ENCODE peak calls at places on chromosomes 5 and 9, in eight cellular contexts. X is Karpas-422, N is neural progenitor cell, C is heart right ventricle, S is breast epithelium, M is ovary, Y is right cardiac atrium, A is GM23338. B is an unnamed sample.

GRCh38 chr9:22265534-22265933 is 181.1 kb upstream of the DMRTA1 start:
- DNase-seq in Y (no peak), A (no peak), C (no peak), M (no peak), S (no peak), X (no peak), N (no peak), B (no peak)

GRCh38 chr9:72917892-72918509 is 34.9 kb downstream of the ALDH1A1 start:
- DNase-seq in S (no peak), X (no peak), N (no peak), M (no peak), A (no peak), C (no peak), Y (no peak), B (no peak)

GRCh38 chr9:92654481-92655301 is 15.2 kb downstream of the IPPK start:
- DNase-seq in N (no peak), C (no peak), Y (peak; percentile 78), X (no peak), S (peak; percentile 28), M (no peak), A (no peak), B (no peak)

GRCh38 chr5:140010798-140011197 is 32.3 kb downstream of the NRG2 start:
- DNase-seq in X (no peak), Y (no peak), N (no peak), M (no peak), C (no peak), S (no peak), A (no peak), B (no peak)

GRCh38 chr5:149113669-149114068 is 27.6 kb upstream of the ABLIM3 start:
- DNase-seq in M (no peak), X (peak; percentile 16), A (no peak), C (no peak), N (no peak), Y (no peak), S (no peak), B (no peak)

GRCh38 chr5:31678180-31678579 is 39.2 kb downstream of the PDZD2 start:
- DNase-seq in S (no peak), X (no peak), M (peak; percentile 41), N (no peak), C (peak; percentile 21), Y (no peak), A (no peak), B (no peak)

GRCh38 chr9:32986971-32987370 is 14.5 kb downstream of the APTX start:
- DNase-seq in X (no peak), Y (no peak), S (no peak), C (no peak), M (no peak), N (no peak), A (no peak), B (no peak)

GRCh38 chr5:147327905-147328304 is 93.1 kb downstream of the STK32A start:
- DNase-seq in A (no peak), M (no peak), C (no peak), X (no peak), Y (no peak), S (no peak), N (no peak), B (no peak)

GRCh38 chr5:93078082-93079038 is 502.7 kb downstream of the NR2F1-AS1 start:
- DNase-seq in N (no peak), Y (peak; percentile 77), A (no peak), S (peak; percentile 18), M (peak; percentile 29), C (peak; percentile 24), X (no peak), B (peak; percentile 80)

GRCh38 chr9:89470239-89470638 is 27.7 kb downstream of the SEMA4D start:
- DNase-seq in C (no peak), Y (no peak), M (no peak), S (no peak), N (no peak), A (peak; percentile 40), X (no peak), B (no peak)
- H3K4me1 ChIP-seq in C (no peaks in the 10 kb centered on the region), Y (no peaks in the 10 kb centered on the region), M (no peaks in the 10 kb centered on the region), S (no peaks in the 10 kb centered on the region), N (peaks cover 36% of the 10 kb centered on the region), A (peaks cover 53% of the 10 kb centered on the region), X (peaks cover 8% of the 10 kb centered on the region), B (no peaks in the 10 kb centered on the region)

GRCh38 chr9:129480705-129481104 is 140.2 kb downstream of the C9orf50 start:
- DNase-seq in N (no peak), C (no peak), S (no peak), M (no peak), A (no peak), X (no peak), Y (no peak), B (no peak)

GRCh38 chr9:129481424-129481823 is 139.5 kb downstream of the C9orf50 start:
- DNase-seq in X (no peak), N (no peak), C (no peak), S (no peak), M (peak; percentile 63), Y (peak; percentile 53), A (no peak), B (no peak)

GRCh38 chr9:129483467-129484324 is 137.2 kb downstream of the C9orf50 start:
- DNase-seq in X (no peak), S (peak; percentile 92), A (peak; percentile 65), C (peak; percentile 83), M (peak; percentile 94), N (peak; percentile 60), Y (peak; percentile 96), B (peak; percentile 96)

GRCh38 chr9:129482521-129483466 is 138.1 kb downstream of the C9orf50 start:
- DNase-seq in S (peak; percentile 87), A (peak; percentile 75), X (no peak), C (peak; percentile 84), M (peak; percentile 98), Y (peak; percentile 95), N (peak; percentile 74), B (peak; percentile 90)

DNA sequence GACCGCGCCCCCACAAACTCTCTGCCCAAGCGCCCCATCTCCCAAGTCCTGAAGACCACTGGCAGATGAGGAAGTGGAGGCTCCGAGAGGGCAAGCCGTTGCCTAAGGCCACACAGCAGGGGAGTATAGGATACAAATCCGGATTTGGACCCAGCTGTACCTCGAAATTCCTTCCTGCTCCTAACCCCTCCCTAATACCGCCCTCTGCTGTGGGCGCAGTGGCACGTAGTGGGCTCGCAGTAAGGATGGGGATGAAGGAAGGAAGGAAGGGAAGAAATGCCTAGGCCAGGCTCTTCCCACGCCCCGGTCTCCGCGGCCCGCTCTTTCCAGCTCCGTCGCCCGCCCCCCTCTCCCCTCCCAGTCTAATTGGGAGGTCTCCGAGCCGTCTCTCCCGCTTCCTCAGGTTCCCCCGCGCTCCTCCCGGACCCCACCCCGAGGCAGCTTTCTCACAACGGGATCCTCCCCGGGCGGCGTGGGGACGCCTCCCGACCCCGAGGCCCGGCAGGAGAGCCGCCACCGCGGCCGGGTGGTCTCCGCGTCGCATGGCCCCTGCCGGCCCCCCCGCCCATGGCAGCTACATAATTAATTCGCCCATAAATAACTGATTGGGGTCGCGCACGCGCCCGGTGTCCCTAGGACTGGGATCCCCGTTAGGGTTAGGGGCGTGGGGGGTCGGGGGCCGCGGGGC is 138.9 kb downstream of the C9orf50 start:
- DNase-seq in M (peak; percentile 80), A (peak; percentile 51), S (no peak), C (peak; percentile 55), Y (peak; percentile 89), X (no peak), N (peak; percentile 48), B (no peak)
- H3K27ac ChIP-seq in M (peak overlapping the region; percentile 92), A (no peak overlapping the region), S (peak overlapping the region; percentile 100), C (peak overlapping the region; percentile 100), Y (peak overlapping the region; percentile 98), X (no peak overlapping the region), N (no peak overlapping the region), B (peak overlapping the region; percentile 99)

GRCh38 chr5:32714836-32715235 is 3.7 kb downstream of the NPR3 start:
- DNase-seq in X (no peak), M (no peak), A (no peak), Y (no peak), S (no peak), C (no peak), N (no peak), B (no peak)
- H3K27me3 ChIP-seq in X (no peaks in the 10 kb centered on the region), M (no peaks in the 10 kb centered on the region), A (peaks cover 68% of the 10 kb centered on the region), Y (no peaks in the 10 kb centered on the region), S (no peaks in the 10 kb centered on the region), C (peaks cover 64% of the 10 kb centered on the region), N (peaks cover 69% of the 10 kb centered on the region), B (no peaks in the 10 kb centered on the region)

GRCh38 chr9:129330711-129331279 is 152.7 kb upstream of the IER5L start:
- DNase-seq in S (no peak), A (peak; percentile 36), C (no peak), N (no peak), M (no peak), Y (peak; percentile 32), X (peak; percentile 46), B (no peak)
- H3K4me1 ChIP-seq in S (peaks cover 26% of the 10 kb centered on the region), A (peaks cover 14% of the 10 kb centered on the region), C (peaks cover 47% of the 10 kb centered on the region), N (peaks cover 13% of the 10 kb centered on the region), M (peaks cover 20% of the 10 kb centered on the region), Y (peaks cover 15% of the 10 kb centered on the region), X (no peaks in the 10 kb centered on the region), B (peaks cover 39% of the 10 kb centered on the region)

GRCh38 chr5:50653946-50654345 is 12.5 kb upstream of the PARP8 start:
- DNase-seq in N (no peak), A (no peak), C (no peak), Y (no peak), X (peak; percentile 88), M (no peak), S (no peak), B (no peak)

GRCh38 chr5:50655810-50656205 is 10.6 kb upstream of the PARP8 start:
- DNase-seq in S (no peak), A (no peak), C (no peak), X (no peak), Y (no peak), N (no peak), M (no peak), B (no peak)

GRCh38 chr5:50658243-50658642 is 8.2 kb upstream of the PARP8 start:
- DNase-seq in S (no peak), X (no peak), N (no peak), Y (no peak), M (no peak), A (no peak), C (no peak), B (no peak)

GRCh38 chr5:50657044-50657443 is 9.4 kb upstream of the PARP8 start:
- DNase-seq in C (no peak), Y (no peak), N (no peak), A (no peak), M (no peak), X (no peak), S (no peak), B (no peak)

DNA sequence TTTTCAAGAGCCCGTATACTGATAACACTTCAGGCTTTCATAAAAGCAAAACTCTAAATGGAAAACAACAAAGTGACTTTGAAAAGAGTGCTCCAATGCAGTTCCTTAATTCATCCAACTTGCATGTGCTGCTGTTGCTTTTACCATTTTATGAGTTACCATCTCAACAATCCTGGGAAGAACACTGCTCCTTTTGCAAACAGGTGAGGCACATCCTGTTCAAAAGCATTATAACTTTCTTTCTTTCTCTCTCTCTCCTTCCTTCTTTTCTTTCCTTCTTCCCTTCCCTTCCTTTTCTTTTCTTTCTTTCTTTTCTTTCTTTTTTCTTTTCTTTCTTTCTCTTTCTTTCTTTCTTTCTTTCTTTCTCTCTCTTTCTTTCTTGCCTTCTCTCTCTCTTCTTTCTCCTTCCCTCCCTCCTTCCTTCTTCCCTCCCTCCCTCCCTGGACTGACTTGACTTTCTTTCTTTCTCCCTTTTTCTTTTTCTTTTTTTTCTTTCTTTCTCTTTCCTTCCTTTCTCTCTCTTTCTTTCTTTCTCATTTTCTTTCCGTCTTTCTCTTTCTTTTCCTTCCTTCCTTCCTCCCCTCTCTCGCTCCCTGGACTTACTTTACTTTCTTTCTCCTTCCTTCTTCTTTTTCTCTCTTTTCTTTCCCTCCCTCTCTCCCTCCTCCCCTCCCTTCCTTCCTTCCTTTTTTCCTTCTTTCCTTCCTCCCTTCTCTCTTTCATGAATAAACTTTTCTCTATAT is 11.2 kb upstream of the PARP8 start:
- DNase-seq in A (no peak), Y (no peak), X (no peak), S (no peak), C (no peak), M (no peak), N (no peak), B (no peak)
- H3K27ac ChIP-seq in A (no peak overlapping the region), Y (no peak overlapping the region), X (no peak overlapping the region), S (peak overlapping the region; percentile 45), C (no peak overlapping the region), M (no peak overlapping the region), N (no peak overlapping the region), B (no peak overlapping the region)

GRCh38 chr9:128206484-128206883 is 3.3 kb downstream of the DNM1 start:
- DNase-seq in A (no peak), C (no peak), N (no peak), S (no peak), X (no peak), Y (no peak), M (no peak), B (no peak)
- H3K27me3 ChIP-seq in A (no peaks in the 10 kb centered on the region), C (peaks cover 20% of the 10 kb centered on the region), N (no peaks in the 10 kb centered on the region), S (no peaks in the 10 kb centered on the region), X (no peaks in the 10 kb centered on the region), Y (no peaks in the 10 kb centered on the region), M (no peaks in the 10 kb centered on the region), B (no peaks in the 10 kb centered on the region)